ENCODE peak calls at places on chromosome 1, in seven cellular contexts. U is amygdala; J is breast epithelium; V is CD4-positive, alpha-beta memory T cell; L is upper lobe of right lung; H is heart right ventricle; N is ecto neural progenitor cell. S is an unnamed sample.

GRCh38 chr1:109975718-109976117 is 8.8 kb upstream of the AHCYL1 start:
- DNase-seq in U (no peak), J (no peak), V (no peak), L (no peak), H (no peak), N (no peak), S (no peak)

GRCh38 chr1:208595745-208596144 is 351.6 kb upstream of the PLXNA2 start:
- DNase-seq in U (no peak), J (no peak), V (no peak), L (no peak), H (no peak), N (no peak), S (no peak)

GRCh38 chr1:152347116-152347728 is 12.6 kb downstream of the FLG2 start:
- DNase-seq in U (no peak), J (no peak), V (peak; percentile 60), L (no peak), H (no peak), N (no peak), S (no peak)

GRCh38 chr1:83805921-83806320 is 193.0 kb downstream of the TTLL7 start:
- DNase-seq in U (no peak), J (no peak), V (no peak), L (no peak), H (no peak), N (no peak), S (no peak)

GRCh38 chr1:51607676-51608075 is 9.2 kb upstream of the OSBPL9 start:
- DNase-seq in U (no peak), J (no peak), V (no peak), L (no peak), H (no peak), N (no peak), S (no peak)

GRCh38 chr1:220701974-220702373 is 11.8 kb downstream of the C1orf115 start:
- DNase-seq in U (no peak), J (no peak), V (no peak), L (no peak), H (no peak), N (no peak), S (no peak)

GRCh38 chr1:201911827-201912571 is 23.3 kb downstream of the SHISA4 start:
- DNase-seq in U (no peak), J (no peak), V (no peak), L (no peak), H (no peak), N (no peak), S (no peak)

GRCh38 chr1:92118826-92119225 is 38.7 kb downstream of the BTBD8 start:
- DNase-seq in U (no peak), J (no peak), V (no peak), L (no peak), H (no peak), N (no peak), S (no peak)

GRCh38 chr1:22218618-22219250 is 75.8 kb upstream of the WNT4 start:
- DNase-seq in U (no peak), J (no peak), V (no peak), L (peak; percentile 30), H (no peak), N (no peak), S (no peak)

GRCh38 chr1:39990428-39990827 is 35.5 kb downstream of the MFSD2A start:
- DNase-seq in U (no peak), J (no peak), V (no peak), L (no peak), H (no peak), N (no peak), S (no peak)

GRCh38 chr1:110674337-110675059 is at the start of gene KCNA3:
- DNase-seq in U (no peak), J (peak; percentile 49), V (peak; percentile 69), L (peak; percentile 81), H (peak; percentile 38), N (peak; percentile 73), S (peak; percentile 50)

GRCh38 chr1:1359668-1360468 is 1.5 kb upstream of the MXRA8 start:
- DNase-seq in U (no peak), J (peak; percentile 72), V (no peak), L (peak; percentile 68), H (peak; percentile 53), N (peak; percentile 75), S (no peak)

GRCh38 chr1:228416217-228416971 is at the start of gene TRIM17:
- DNase-seq in U (no peak), J (no peak), V (peak; percentile 16), L (no peak), H (no peak), N (peak; percentile 84), S (no peak)